ENCODE peak calls at places on chromosomes 13 and 19, in four cellular contexts. T is psoas muscle, M is heart right ventricle, R is Panc1. C is an unnamed sample.

GRCh38 chr19:45577111-45577905 is 7.3 kb downstream of the OPA3 start:
- DNase-seq in R (no peak), M (peak), T (peak), C (no peak)

GRCh38 chr13:20658451-20658850 is 45.0 kb upstream of the IL17D start:
- DNase-seq in T (no peak), R (no peak), M (no peak), C (no peak)

GRCh38 chr13:73063166-73063565 is 4.4 kb downstream of the KLF5 start:
- DNase-seq in M (no peak), T (no peak), R (no peak), C (no peak)

GRCh38 chr13:58313219-58313618 is 681.7 kb downstream of the PCDH17 start:
- DNase-seq in M (no peak), R (no peak), T (no peak), C (no peak)

GRCh38 chr13:53150568-53150967 is 122.0 kb downstream of the OLFM4 start:
- DNase-seq in M (no peak), R (no peak), T (no peak), C (no peak)

GRCh38 chr19:33634361-33635091 is 12.8 kb downstream of the CHST8 start:
- DNase-seq in R (no peak), M (no peak), T (no peak), C (no peak)

GRCh38 chr19:44657211-44657921 is 13.7 kb downstream of the PVR start:
- DNase-seq in T (peak), R (no peak), M (peak), C (no peak)

GRCh38 chr13:94660695-94661324 is 51.5 kb downstream of the SOX21 start:
- DNase-seq in M (no peak), R (no peak), T (no peak), C (no peak)

GRCh38 chr13:20340759-20341161 is 108.6 kb upstream of the GJB6 start:
- DNase-seq in R (no peak), M (no peak), T (peak), C (no peak)

GRCh38 chr13:83184819-83185218 is 697.5 kb downstream of the SLITRK1 start:
- DNase-seq in T (no peak), R (no peak), M (no peak), C (no peak)

GRCh38 chr19:46211201-46211881 is 18.2 kb upstream of the IGFL1 start:
- DNase-seq in T (peak), R (no peak), M (no peak), C (no peak)

GRCh38 chr19:2268861-2269243 is 12.6 kb upstream of the JSRP1 start:
- DNase-seq in T (no peak), R (no peak), M (no peak), C (no peak)

GRCh38 chr13:94065741-94066140 is 413.7 kb downstream of the DCT start:
- DNase-seq in T (no peak), M (no peak), R (no peak), C (no peak)

GRCh38 chr19:10390652-10391286 is 10.4 kb upstream of the TYK2 start:
- DNase-seq in M (peak), T (peak), R (peak), C (peak)

GRCh38 chr19:2248136-2249009 is 750 bp upstream of the AMH start:
- DNase-seq in R (no peak), T (no peak), M (no peak), C (no peak)

GRCh38 chr19:1618157-1619093 is 13.2 kb upstream of the UQCR11 start:
- DNase-seq in R (no peak), M (no peak), T (no peak), C (no peak)

GRCh38 chr19:45469132-45469834 is 1.5 kb downstream of the FOSB start:
- DNase-seq in T (peak), M (peak), R (no peak), C (no peak)

GRCh38 chr19:19446655-19447437 is 41.4 kb downstream of the GATAD2A start:
- DNase-seq in T (no peak), R (no peak), M (no peak), C (peak)

GRCh38 chr19:8147579-8147978 is 1.8 kb downstream of the FBN3 start:
- DNase-seq in T (no peak), M (no peak), R (no peak), C (no peak)

GRCh38 chr13:113928701-113929627 is 44.9 kb downstream of the C13orf46 start:
- DNase-seq in T (peak), M (peak), R (no peak), C (peak)

GRCh38 chr13:51303063-51303552 is 36.4 kb upstream of the SERPINE3 start:
- DNase-seq in M (no peak), T (no peak), R (no peak), C (no peak)

GRCh38 chr13:50026788-50027473 is 11.7 kb downstream of the KCNRG start:
- DNase-seq in T (no peak), R (no peak), M (no peak), C (no peak)

GRCh38 chr19:19615086-19615485 is 3.4 kb downstream of the PBX4 start:
- DNase-seq in T (no peak), M (no peak), R (peak), C (no peak)

GRCh38 chr19:56066152-56067023 is 54.7 kb downstream of the ZNF787 start:
- DNase-seq in R (peak), T (peak), M (peak), C (no peak)

GRCh38 chr13:111790621-111791020 is 276.3 kb upstream of the SOX1 start:
- DNase-seq in M (no peak), R (no peak), T (no peak), C (no peak)

GRCh38 chr19:30376826-30377425 is 4.7 kb downstream of the ZNF536 start:
- DNase-seq in M (no peak), R (no peak), T (no peak), C (no peak)

GRCh38 chr19:30375651-30376050 is 3.5 kb downstream of the ZNF536 start:
- DNase-seq in R (no peak), M (no peak), T (no peak), C (no peak)

GRCh38 chr19:30374791-30375650 is 2.8 kb downstream of the ZNF536 start:
- DNase-seq in T (no peak), M (no peak), R (no peak), C (no peak)

GRCh38 chr19:30378701-30379100 is 6.5 kb downstream of the ZNF536 start:
- DNase-seq in M (no peak), T (no peak), R (no peak), C (no peak)

DNA sequence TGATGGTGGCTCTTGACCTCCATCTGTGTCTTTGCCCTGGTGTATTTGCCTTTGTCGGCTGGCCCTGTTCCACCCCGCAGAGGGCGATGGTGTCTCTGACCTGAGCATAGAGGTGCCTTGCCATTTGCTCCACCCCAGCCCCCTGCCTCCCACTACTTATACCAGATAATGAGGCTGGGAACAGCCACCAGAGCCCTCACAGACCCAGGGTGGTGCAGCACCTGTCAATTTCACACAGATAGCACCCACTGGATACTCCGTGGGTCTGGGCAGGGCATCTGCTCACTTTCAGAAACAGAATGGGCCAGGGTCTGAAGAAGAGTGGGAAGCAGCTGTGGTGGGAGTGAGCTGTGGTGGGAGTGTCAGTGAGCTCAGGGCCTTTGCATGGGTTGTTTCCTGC is 4.1 kb downstream of the ZNF536 start:
- DNase-seq in T (no peak), M (no peak), R (no peak), C (no peak)
- TF ChIP-seq CTCF in T (no peak), M (no peak), R (no peak), C (no peak)

DNA sequence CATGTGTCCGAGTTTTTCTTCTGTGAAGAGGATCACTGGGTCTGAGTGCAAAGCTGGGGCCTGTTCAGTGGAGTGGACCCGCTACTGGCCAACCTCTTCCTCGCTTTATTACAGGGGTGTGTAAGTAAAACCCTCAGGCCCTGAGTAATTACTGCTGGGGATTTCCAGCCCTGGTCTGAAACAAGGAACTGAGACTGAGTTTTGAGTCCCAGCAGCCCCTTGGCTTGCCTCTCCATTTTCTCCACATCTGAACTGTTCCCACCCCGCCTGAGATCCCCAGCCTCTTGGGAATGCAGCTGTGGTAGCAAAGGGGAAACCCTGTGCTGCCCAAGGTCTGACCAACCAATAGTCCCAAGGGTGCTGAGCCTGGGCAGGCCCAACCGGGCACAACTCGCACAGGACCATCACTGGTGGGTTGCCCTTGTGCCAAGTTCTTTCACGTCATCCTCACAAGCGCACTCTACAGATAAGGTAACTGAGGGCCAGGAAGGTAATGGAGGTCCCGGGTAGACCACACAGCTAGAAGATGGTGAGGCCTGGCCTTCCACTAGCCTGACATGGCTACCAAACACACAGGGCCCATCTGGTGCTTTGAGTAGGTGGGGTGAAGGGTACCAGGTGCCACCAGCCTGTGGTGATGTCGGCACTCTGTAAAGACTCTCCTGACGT is 13.7 kb upstream of the SLC35E1 start:
- DNase-seq in T (no peak), R (no peak), M (no peak), C (no peak)
- H3K4me3 ChIP-seq in T (peak), R (no peak), M (no peak), C (no peak)

DNA sequence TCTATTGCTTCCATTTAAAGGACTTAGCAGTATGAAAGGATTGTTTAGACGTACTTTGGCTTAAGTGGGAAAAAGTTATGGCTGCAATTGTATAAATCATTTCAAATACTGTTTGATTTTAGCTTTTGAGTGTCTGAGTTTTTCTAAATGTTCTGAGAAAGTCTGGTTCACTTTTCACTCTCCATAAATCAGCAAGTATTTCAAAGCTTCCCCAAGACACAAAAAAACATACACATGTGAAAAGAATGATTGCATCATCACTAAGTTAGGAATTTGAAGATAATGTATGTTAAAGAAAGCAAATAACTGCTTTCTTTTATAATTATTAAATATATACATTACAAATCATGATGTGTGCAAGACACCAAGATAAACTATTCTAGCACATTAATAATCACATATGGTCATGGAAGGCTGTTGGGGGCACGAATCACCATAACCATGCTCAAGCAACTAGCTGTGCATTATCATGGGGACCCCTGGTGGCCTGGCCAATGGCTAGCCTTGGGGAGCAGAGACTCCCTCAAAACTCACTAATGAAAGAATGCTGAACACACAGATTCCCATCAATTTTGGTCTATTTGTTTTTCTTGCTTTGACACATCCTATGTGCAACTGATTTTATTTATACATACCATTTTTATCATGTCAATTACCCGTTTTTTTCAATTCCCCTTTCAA is 111.1 kb downstream of the MIPEP start:
- DNase-seq in M (no peak), R (no peak), T (no peak), C (no peak)
- TF ChIP-seq CTCF in M (peak), R (peak), T (no peak), C (no peak)

GRCh38 chr19:16078759-16079707 is 2.7 kb downstream of the TPM4 start:
- DNase-seq in R (peak), M (no peak), T (peak), C (peak)
- H3K4me3 ChIP-seq in R (peak), M (no peak), T (peak), C (no peak)

DNA sequence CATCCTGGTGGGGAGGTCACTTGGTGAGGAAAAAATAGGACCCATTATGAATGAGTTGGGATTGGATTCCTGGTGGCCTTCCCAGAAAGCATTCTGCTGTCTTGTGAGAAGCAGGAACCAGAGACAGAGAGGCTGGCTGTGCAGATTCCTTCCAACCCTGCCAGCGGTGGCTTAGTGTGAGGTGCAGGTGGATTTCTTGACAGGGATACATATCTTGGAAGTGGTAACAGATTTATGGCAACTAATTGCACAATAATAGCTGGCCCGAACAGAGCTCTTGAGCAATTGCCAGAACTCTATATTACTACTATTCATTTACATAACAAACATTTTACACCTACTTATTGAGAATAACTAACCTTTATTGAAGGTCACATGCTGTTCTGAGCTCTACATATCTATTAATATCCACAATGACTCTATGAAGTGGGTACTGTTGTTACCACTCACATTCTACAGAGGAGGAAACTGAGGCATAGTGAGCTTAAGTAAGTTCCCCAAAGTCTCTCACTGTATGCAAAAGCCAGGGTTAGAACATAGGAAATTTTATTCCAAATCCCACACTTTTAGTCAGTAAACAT is 173.9 kb upstream of the SERP2 start:
- DNase-seq in M (peak), R (no peak), T (peak), C (peak)
- TF ChIP-seq CTCF in M (no peak), R (no peak), T (no peak), C (no peak)

DNA sequence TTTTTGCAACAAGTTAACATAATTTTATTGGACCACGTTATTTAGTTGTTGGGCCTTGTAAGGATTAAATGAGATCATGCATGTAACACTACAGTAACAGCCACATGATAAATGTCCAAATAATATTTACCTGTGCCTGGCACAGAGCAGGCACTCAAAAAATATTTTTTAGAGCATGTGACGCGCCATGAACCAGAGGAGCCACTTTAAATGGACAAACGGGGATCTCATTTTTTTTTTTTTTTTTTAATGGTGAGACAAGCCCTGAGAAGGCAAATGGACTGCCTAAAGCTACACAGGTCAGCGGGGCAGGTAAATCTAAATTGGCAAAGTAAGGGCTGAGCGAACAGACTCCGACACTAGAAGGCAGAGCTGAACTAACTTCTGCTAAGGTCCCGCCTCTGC is 840 bp upstream of the RPS19 start:
- DNase-seq in R (no peak), M (no peak), T (no peak), C (no peak)
- H3K4me3 ChIP-seq in R (peak), M (no peak), T (peak), C (peak)